ENCODE peak calls at places on chromosomes 1 and 21, in four cellular contexts. One of them, this sample, is unnamed. For H3K27me3, the result is how much of the 10 kb centered on the place peaks cover.

GRCh38 chr1:204102029-204102611 is 29.2 kb downstream of the SOX13 start:
- DNase-seq in neural progenitor cell: no peak
- DNase-seq in osteoblast: peak
- DNase-seq in CD4-positive, alpha-beta T cell: no peak
- DNase-seq in this sample: peak

GRCh38 chr1:10685851-10686403 is 110.5 kb downstream of the CASZ1 start:
- DNase-seq in neural progenitor cell: no peak
- DNase-seq in CD4-positive, alpha-beta T cell: no peak
- DNase-seq in osteoblast: peak
- DNase-seq in this sample: no peak

GRCh38 chr1:181038399-181038873 is 4.7 kb downstream of the MR1 start:
- DNase-seq in osteoblast: peak
- DNase-seq in neural progenitor cell: peak
- DNase-seq in CD4-positive, alpha-beta T cell: peak
- DNase-seq in this sample: peak

GRCh38 chr1:240312872-240313271 is 221.2 kb downstream of the FMN2 start:
- DNase-seq in osteoblast: peak
- DNase-seq in CD4-positive, alpha-beta T cell: no peak
- DNase-seq in neural progenitor cell: no peak
- DNase-seq in this sample: no peak

GRCh38 chr1:177247777-177248176 is 77.0 kb downstream of the BRINP2 start:
- DNase-seq in osteoblast: no peak
- DNase-seq in neural progenitor cell: no peak
- DNase-seq in CD4-positive, alpha-beta T cell: no peak
- DNase-seq in this sample: no peak

GRCh38 chr1:209457618-209458017 is 125.9 kb upstream of the CAMK1G start:
- DNase-seq in CD4-positive, alpha-beta T cell: no peak
- DNase-seq in osteoblast: no peak
- DNase-seq in neural progenitor cell: no peak
- DNase-seq in this sample: no peak

GRCh38 chr1:154350383-154350782 is 25.1 kb downstream of the ATP8B2 start:
- DNase-seq in neural progenitor cell: no peak
- DNase-seq in CD4-positive, alpha-beta T cell: no peak
- DNase-seq in osteoblast: no peak
- DNase-seq in this sample: no peak

GRCh38 chr1:20992327-20993056 is 184.2 kb downstream of the EIF4G3 start:
- DNase-seq in neural progenitor cell: no peak
- DNase-seq in CD4-positive, alpha-beta T cell: no peak
- DNase-seq in osteoblast: peak
- DNase-seq in this sample: no peak

GRCh38 chr1:243841507-243841906 is 8.5 kb downstream of the AKT3 start:
- DNase-seq in neural progenitor cell: no peak
- DNase-seq in osteoblast: no peak
- DNase-seq in CD4-positive, alpha-beta T cell: no peak
- DNase-seq in this sample: no peak

GRCh38 chr1:119954476-119955422 is 58.4 kb upstream of the ADAM30 start:
- DNase-seq in neural progenitor cell: no peak
- DNase-seq in CD4-positive, alpha-beta T cell: no peak
- DNase-seq in osteoblast: no peak
- DNase-seq in this sample: no peak

GRCh38 chr1:111739222-111739983 is at the start of gene INKA2:
- DNase-seq in CD4-positive, alpha-beta T cell: peak
- DNase-seq in neural progenitor cell: peak
- DNase-seq in osteoblast: peak
- DNase-seq in this sample: peak

GRCh38 chr21:35373998-35374397 is 324.9 kb upstream of the RUNX1 start:
- DNase-seq in neural progenitor cell: no peak
- DNase-seq in CD4-positive, alpha-beta T cell: no peak
- DNase-seq in osteoblast: no peak
- DNase-seq in this sample: no peak

GRCh38 chr21:41957991-41958766 is 4.4 kb upstream of the C2CD2 start:
- DNase-seq in osteoblast: peak
- DNase-seq in CD4-positive, alpha-beta T cell: no peak
- DNase-seq in neural progenitor cell: no peak
- DNase-seq in this sample: peak

GRCh38 chr1:87953109-87953508 is 624.4 kb downstream of the LMO4 start:
- DNase-seq in neural progenitor cell: no peak
- DNase-seq in CD4-positive, alpha-beta T cell: no peak
- DNase-seq in osteoblast: no peak
- DNase-seq in this sample: no peak

GRCh38 chr1:85334962-85335361 is 58.5 kb upstream of the BCL10 start:
- DNase-seq in CD4-positive, alpha-beta T cell: no peak
- DNase-seq in neural progenitor cell: no peak
- DNase-seq in osteoblast: no peak
- DNase-seq in this sample: no peak

GRCh38 chr21:22965455-22966125 is 1967.4 kb downstream of the NCAM2 start:
- DNase-seq in osteoblast: no peak
- DNase-seq in CD4-positive, alpha-beta T cell: no peak
- DNase-seq in neural progenitor cell: no peak
- DNase-seq in this sample: no peak

GRCh38 chr1:211145944-211146343 is 12.0 kb upstream of the KCNH1 start:
- DNase-seq in neural progenitor cell: no peak
- DNase-seq in osteoblast: no peak
- DNase-seq in CD4-positive, alpha-beta T cell: no peak
- DNase-seq in this sample: no peak

GRCh38 chr1:3473381-3473844 is 18.9 kb downstream of the ARHGEF16 start:
- DNase-seq in osteoblast: peak
- DNase-seq in neural progenitor cell: no peak
- DNase-seq in CD4-positive, alpha-beta T cell: no peak
- DNase-seq in this sample: no peak

DNA sequence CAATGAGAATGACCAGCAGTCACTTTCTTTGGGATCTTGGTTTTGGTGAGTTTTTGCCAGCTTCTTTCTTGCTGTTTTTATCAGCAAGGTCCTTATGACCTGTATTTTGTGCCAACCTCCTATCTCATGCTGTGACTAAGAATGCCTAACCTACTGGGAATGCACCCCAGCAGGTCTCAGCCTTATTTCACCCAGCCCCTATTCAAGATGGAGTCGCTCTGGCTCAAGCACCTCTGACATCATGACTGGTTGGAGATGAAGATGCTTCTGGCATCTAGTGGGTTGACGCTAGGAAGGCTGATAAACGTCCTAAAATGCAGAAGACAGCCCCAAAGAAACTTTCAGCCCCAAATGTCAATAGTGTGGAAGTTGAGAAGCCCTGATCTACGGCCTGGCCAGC is 33.6 kb upstream of the NHLH2 start:
- DNase-seq in neural progenitor cell: no peak
- DNase-seq in osteoblast: no peak
- DNase-seq in CD4-positive, alpha-beta T cell: no peak
- DNase-seq in this sample: no peak
- H3K27me3 ChIP-seq in neural progenitor cell: under half
- H3K27me3 ChIP-seq in osteoblast: under half
- H3K27me3 ChIP-seq in CD4-positive, alpha-beta T cell: under half
- H3K27me3 ChIP-seq in this sample: under half

DNA sequence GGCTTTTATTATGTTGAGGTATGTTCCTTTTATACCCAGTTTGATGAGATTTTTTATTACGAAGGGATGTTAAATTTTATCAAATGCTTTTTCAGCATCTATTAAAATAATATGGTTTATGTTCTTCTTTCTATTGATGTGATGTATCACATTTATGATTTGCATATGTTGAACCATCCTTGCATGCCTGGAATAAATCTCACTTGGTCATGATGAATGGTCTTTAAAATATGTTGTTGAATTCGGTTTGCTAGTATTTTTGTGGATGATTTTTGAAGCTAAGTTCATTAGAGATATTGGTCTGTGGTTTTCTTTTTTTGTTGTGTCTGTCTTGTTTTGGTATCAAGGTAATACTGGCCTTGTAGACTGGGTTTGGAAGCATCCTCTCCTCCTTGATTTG is 14.1 kb downstream of the GPR88 start:
- DNase-seq in osteoblast: no peak
- DNase-seq in CD4-positive, alpha-beta T cell: no peak
- DNase-seq in neural progenitor cell: no peak
- DNase-seq in this sample: no peak
- H3K27me3 ChIP-seq in osteoblast: under half
- H3K27me3 ChIP-seq in CD4-positive, alpha-beta T cell: under half
- H3K27me3 ChIP-seq in neural progenitor cell: under half
- H3K27me3 ChIP-seq in this sample: under half

GRCh38 chr1:54009406-54009805 is 8.6 kb downstream of the LDLRAD1 start:
- DNase-seq in neural progenitor cell: no peak
- DNase-seq in osteoblast: peak
- DNase-seq in CD4-positive, alpha-beta T cell: no peak
- DNase-seq in this sample: no peak

GRCh38 chr1:54008876-54009275 is 9.1 kb downstream of the LDLRAD1 start:
- DNase-seq in neural progenitor cell: no peak
- DNase-seq in osteoblast: no peak
- DNase-seq in CD4-positive, alpha-beta T cell: no peak
- DNase-seq in this sample: peak

GRCh38 chr1:54006508-54006907 is 11.5 kb downstream of the LDLRAD1 start:
- DNase-seq in neural progenitor cell: no peak
- DNase-seq in CD4-positive, alpha-beta T cell: no peak
- DNase-seq in osteoblast: no peak
- DNase-seq in this sample: no peak

GRCh38 chr1:54010415-54011117 is 7.4 kb downstream of the LDLRAD1 start:
- DNase-seq in neural progenitor cell: no peak
- DNase-seq in CD4-positive, alpha-beta T cell: no peak
- DNase-seq in osteoblast: no peak
- DNase-seq in this sample: no peak

DNA sequence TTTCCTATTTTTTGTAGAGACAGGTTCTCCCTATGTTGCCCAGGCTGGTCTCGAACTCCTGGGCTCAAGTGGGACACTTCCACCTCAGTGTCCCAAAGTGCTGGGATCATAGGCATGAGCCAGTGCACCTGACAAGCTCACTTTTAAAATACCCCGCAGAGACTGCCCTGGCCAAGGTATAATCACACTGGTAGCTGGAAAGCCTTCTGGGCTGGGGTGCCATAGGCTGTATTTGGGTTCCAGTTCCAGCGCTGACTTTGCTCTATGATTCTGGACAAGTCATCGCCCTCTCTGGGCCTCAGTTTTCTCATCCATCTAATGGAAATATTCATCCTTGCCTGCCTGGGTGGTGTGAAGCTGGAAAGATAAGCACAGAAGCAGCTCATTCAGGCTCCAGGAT is 10.4 kb downstream of the LDLRAD1 start:
- DNase-seq in osteoblast: no peak
- DNase-seq in CD4-positive, alpha-beta T cell: no peak
- DNase-seq in neural progenitor cell: no peak
- DNase-seq in this sample: no peak
- H3K27me3 ChIP-seq in osteoblast: under half
- H3K27me3 ChIP-seq in CD4-positive, alpha-beta T cell: under half
- H3K27me3 ChIP-seq in neural progenitor cell: under half
- H3K27me3 ChIP-seq in this sample: under half

GRCh38 chr1:48670234-48671020 is 106.3 kb downstream of the BEND5 start:
- DNase-seq in osteoblast: no peak
- DNase-seq in CD4-positive, alpha-beta T cell: no peak
- DNase-seq in neural progenitor cell: no peak
- DNase-seq in this sample: no peak

GRCh38 chr1:48665743-48666142 is 110.9 kb downstream of the BEND5 start:
- DNase-seq in osteoblast: no peak
- DNase-seq in CD4-positive, alpha-beta T cell: no peak
- DNase-seq in neural progenitor cell: no peak
- DNase-seq in this sample: no peak

GRCh38 chr1:48667782-48668181 is 108.9 kb downstream of the BEND5 start:
- DNase-seq in osteoblast: no peak
- DNase-seq in CD4-positive, alpha-beta T cell: no peak
- DNase-seq in neural progenitor cell: no peak
- DNase-seq in this sample: no peak

GRCh38 chr1:48671578-48671977 is 105.1 kb downstream of the BEND5 start:
- DNase-seq in osteoblast: no peak
- DNase-seq in CD4-positive, alpha-beta T cell: no peak
- DNase-seq in neural progenitor cell: no peak
- DNase-seq in this sample: no peak

GRCh38 chr1:48668339-48668738 is 108.4 kb downstream of the BEND5 start:
- DNase-seq in osteoblast: no peak
- DNase-seq in CD4-positive, alpha-beta T cell: no peak
- DNase-seq in neural progenitor cell: no peak
- DNase-seq in this sample: no peak
- H3K27me3 ChIP-seq in osteoblast: under half
- H3K27me3 ChIP-seq in CD4-positive, alpha-beta T cell: under half
- H3K27me3 ChIP-seq in neural progenitor cell: under half
- H3K27me3 ChIP-seq in this sample: under half

DNA sequence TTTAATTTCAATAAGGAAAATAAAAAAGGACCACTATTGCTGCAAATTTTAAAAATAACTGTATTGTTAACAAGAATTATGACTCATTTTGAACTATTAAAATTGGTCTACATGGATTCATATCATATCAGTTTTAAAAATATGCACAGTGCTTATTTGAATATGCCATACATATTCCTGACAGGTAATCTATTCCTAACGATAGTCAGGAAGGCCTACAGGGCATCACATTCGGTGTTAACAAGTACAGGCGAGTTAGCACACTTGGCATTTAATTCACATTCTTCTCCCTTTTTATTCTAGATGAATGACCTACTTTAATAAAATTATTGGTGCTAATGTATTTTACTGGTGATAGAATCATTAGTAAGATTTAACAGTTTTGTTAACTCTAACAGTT is 174.6 kb downstream of the USH2A start:
- DNase-seq in neural progenitor cell: no peak
- DNase-seq in osteoblast: no peak
- DNase-seq in CD4-positive, alpha-beta T cell: no peak
- DNase-seq in this sample: no peak
- H3K27me3 ChIP-seq in neural progenitor cell: under half
- H3K27me3 ChIP-seq in osteoblast: under half
- H3K27me3 ChIP-seq in CD4-positive, alpha-beta T cell: under half
- H3K27me3 ChIP-seq in this sample: under half

DNA sequence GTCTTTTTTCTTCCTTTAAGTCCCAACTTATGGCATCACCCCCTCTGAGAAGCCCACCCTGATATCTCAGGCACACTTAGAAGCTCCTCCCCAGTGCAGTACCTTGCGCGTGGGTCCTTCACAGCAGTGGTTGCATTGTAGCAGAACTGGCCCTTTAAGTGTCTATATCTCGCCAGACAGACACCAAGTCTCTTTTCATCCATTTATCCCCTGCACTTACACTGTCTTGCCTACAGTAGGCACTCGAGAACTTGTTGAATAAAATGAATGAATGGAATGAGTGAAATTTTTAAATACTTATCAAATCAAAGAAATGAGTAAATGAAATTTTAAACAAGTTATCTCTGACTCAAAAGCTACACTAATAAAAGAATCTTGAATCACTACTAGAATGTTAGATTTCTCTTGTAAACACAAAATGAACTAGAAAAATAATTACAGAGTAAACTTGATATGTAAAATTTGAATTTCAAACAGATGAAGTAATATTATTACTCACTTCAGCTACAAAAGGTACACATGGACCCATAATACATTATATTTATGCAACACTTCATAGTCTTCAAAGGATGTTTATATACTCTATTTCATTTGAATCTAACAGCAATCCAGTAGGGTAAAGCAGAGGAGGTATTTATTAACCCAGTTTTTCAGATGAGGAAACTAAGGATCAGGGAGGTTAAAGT is 54.7 kb upstream of the MAN1A2 start:
- DNase-seq in osteoblast: no peak
- DNase-seq in CD4-positive, alpha-beta T cell: no peak
- DNase-seq in neural progenitor cell: peak
- DNase-seq in this sample: no peak
- H3K27me3 ChIP-seq in osteoblast: under half
- H3K27me3 ChIP-seq in CD4-positive, alpha-beta T cell: under half
- H3K27me3 ChIP-seq in neural progenitor cell: under half
- H3K27me3 ChIP-seq in this sample: under half

This sample was measured in aorta.